ENCODE peak calls at places on chromosomes 13 and 19, in four cellular contexts. B is heart left ventricle, V is body of pancreas, D is suprapubic skin. X is an unnamed sample.

GRCh38 chr19:38674388-38675133 is 27.1 kb downstream of the ACTN4 start:
- DNase-seq in B (peak), V (no peak), D (no peak), X (no peak)

GRCh38 chr13:99380921-99381645 is 73.9 kb upstream of the GPR183 start:
- DNase-seq in B (no peak), V (no peak), D (no peak), X (no peak)

GRCh38 chr13:84118845-84119409 is 236.7 kb upstream of the SLITRK1 start:
- DNase-seq in B (no peak), V (no peak), D (no peak), X (no peak)

GRCh38 chr13:36163809-36164308 is 32.7 kb upstream of the DCLK1 start:
- DNase-seq in B (peak), V (peak), D (no peak), X (no peak)

GRCh38 chr19:49906879-49907564 is 10.3 kb upstream of the IL4I1 start:
- DNase-seq in B (no peak), V (no peak), D (no peak), X (no peak)

GRCh38 chr19:53372196-53372595 is 6.7 kb downstream of the ZNF525 start:
- DNase-seq in B (no peak), V (no peak), D (no peak), X (no peak)

GRCh38 chr19:55464039-55464668 is 397 bp downstream of the C19orf85 start:
- DNase-seq in B (no peak), V (no peak), D (no peak), X (no peak)

GRCh38 chr13:24267801-24268200 is 41.6 kb upstream of the C1QTNF9 start:
- DNase-seq in B (no peak), V (no peak), D (no peak), X (no peak)

GRCh38 chr19:14002571-14003278 is 3.4 kb downstream of the RFX1 start:
- DNase-seq in B (peak), V (no peak), D (no peak), X (no peak)

GRCh38 chr19:4368128-4368820 is 24.9 kb downstream of the MPND start:
- DNase-seq in B (no peak), V (no peak), D (peak), X (no peak)

GRCh38 chr13:49220035-49220855 is at the start of gene MLNR:
- DNase-seq in B (peak), V (peak), D (no peak), X (peak)

GRCh38 chr13:40388617-40389016 is 277.8 kb downstream of the FOXO1 start:
- DNase-seq in B (no peak), V (no peak), D (no peak), X (no peak)

GRCh38 chr19:41296323-41296935 is 13.5 kb upstream of the CCDC97 start:
- DNase-seq in B (no peak), V (no peak), D (no peak), X (no peak)

GRCh38 chr19:4722671-4723464 is 774 bp downstream of the DPP9 start:
- DNase-seq in B (peak), V (peak), D (no peak), X (peak)

GRCh38 chr13:49240017-49240416 is 7.7 kb upstream of the CDADC1 start:
- DNase-seq in B (no peak), V (no peak), D (no peak), X (peak)

GRCh38 chr19:9431475-9431874 is 3.9 kb downstream of the ZNF266 start:
- DNase-seq in B (no peak), V (no peak), D (no peak), X (peak)

GRCh38 chr19:51258165-51258564 is 7.3 kb downstream of the SIGLECL1 start:
- DNase-seq in B (no peak), V (no peak), D (no peak), X (no peak)

GRCh38 chr19:39867133-39867532 is 21.0 kb upstream of the FBL start:
- DNase-seq in B (no peak), V (no peak), D (no peak), X (no peak)

GRCh38 chr19:38383184-38383583 is 4.7 kb downstream of the GGN start:
- DNase-seq in B (no peak), V (no peak), D (no peak), X (no peak)

GRCh38 chr13:99119686-99120085 is 81.0 kb upstream of the UBAC2 start:
- DNase-seq in B (no peak), V (no peak), D (no peak), X (no peak)

GRCh38 chr13:54845351-54845965 is 1816.8 kb downstream of the OLFM4 start:
- DNase-seq in B (no peak), V (no peak), D (no peak), X (no peak)

GRCh38 chr19:55032170-55032569 is 5.9 kb downstream of the GP6 start:
- DNase-seq in B (no peak), V (no peak), D (no peak), X (no peak)

GRCh38 chr13:95896302-95896701 is 156.9 kb downstream of the UGGT2 start:
- DNase-seq in B (no peak), V (no peak), D (no peak), X (peak)

GRCh38 chr13:102567857-102568256 is 28.9 kb upstream of the TPP2 start:
- DNase-seq in B (no peak), V (no peak), D (no peak), X (no peak)

GRCh38 chr19:18203863-18204393 is at the start of gene RAB3A:
- DNase-seq in B (peak), V (peak), D (peak), X (peak)

GRCh38 chr19:18206018-18206417 is 2.2 kb upstream of the RAB3A start:
- DNase-seq in B (no peak), V (no peak), D (no peak), X (no peak)

GRCh38 chr19:18204394-18205179 is 745 bp upstream of the RAB3A start:
- DNase-seq in B (no peak), V (peak), D (peak), X (no peak)

GRCh38 chr19:18203408-18203862 is 407 bp downstream of the RAB3A start:
- DNase-seq in B (no peak), V (no peak), D (peak), X (no peak)

GRCh38 chr19:18205180-18205915 is 1.5 kb upstream of the RAB3A start:
- DNase-seq in B (peak), V (peak), D (peak), X (peak)
- TF ChIP-seq POLR2A in B (peak), V (no peak), D (no peak), X (no peak)

DNA sequence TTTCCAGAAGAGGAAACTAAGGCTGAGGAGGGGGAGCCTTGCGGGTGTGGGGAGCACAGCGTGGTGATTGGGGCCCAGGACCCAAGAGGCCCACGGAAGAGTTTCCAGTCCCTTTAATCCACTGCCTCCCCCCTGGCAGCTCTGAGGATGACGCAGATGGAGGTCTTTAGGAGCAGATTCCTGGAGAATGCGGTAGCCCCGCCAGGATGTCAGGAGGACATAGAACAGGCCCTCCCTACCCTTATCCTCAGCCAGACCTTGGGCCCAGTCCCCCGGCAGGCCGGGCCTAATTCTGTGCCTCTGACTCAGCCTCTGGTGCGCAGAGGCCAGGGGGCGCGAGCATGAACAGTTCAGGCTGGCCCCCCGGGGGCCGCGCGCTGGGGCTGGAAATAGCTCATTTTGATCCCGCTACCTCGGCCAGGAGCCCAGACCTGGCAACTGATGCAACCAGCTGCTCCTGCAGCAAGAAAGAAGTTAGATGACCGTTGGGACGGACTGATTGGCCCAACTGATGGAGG is 461 bp upstream of the HSPB6 start:
- DNase-seq in B (peak), V (peak), D (peak), X (peak)
- TF ChIP-seq POLR2A in B (no peak), V (no peak), D (no peak), X (no peak)

GRCh38 chr19:7645159-7645558 is 8.2 kb downstream of the STXBP2 start:
- DNase-seq in B (no peak), V (no peak), D (no peak), X (no peak)
- TF ChIP-seq POLR2A in B (no peak), V (no peak), D (no peak), X (no peak)

GRCh38 chr19:44304659-44305193 is at the start of gene ZNF235:
- DNase-seq in B (peak), V (peak), D (peak), X (peak)

GRCh38 chr19:44306283-44306682 is 1.5 kb upstream of the ZNF235 start:
- DNase-seq in B (no peak), V (no peak), D (no peak), X (no peak)

GRCh38 chr19:44305457-44305856 is 632 bp upstream of the ZNF235 start:
- DNase-seq in B (no peak), V (no peak), D (no peak), X (no peak)

GRCh38 chr19:44303976-44304568 is 753 bp downstream of the ZNF235 start:
- DNase-seq in B (no peak), V (no peak), D (no peak), X (peak)

DNA sequence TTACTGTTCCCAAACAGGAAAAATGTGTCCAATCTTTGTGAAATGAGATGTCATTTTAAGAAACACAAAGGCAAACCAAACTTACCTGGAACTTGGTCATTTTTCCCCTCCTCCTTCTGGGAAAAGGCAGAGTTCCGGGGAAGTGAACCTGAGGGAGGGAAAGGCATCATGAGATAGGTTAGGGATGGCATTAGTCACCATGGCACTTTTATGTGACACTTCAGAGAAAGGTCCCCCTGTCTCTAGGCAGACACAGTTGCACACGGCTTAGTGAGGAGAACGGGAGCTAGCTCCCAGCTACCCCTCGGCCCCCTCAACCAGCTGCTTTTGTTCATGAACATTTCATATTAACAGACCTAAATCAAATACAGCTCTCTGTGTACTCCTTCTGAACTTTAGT is 1.5 kb downstream of the ZNF235 start:
- DNase-seq in B (no peak), V (no peak), D (no peak), X (no peak)
- TF ChIP-seq POLR2A in B (no peak), V (no peak), D (no peak), X (no peak)

DNA sequence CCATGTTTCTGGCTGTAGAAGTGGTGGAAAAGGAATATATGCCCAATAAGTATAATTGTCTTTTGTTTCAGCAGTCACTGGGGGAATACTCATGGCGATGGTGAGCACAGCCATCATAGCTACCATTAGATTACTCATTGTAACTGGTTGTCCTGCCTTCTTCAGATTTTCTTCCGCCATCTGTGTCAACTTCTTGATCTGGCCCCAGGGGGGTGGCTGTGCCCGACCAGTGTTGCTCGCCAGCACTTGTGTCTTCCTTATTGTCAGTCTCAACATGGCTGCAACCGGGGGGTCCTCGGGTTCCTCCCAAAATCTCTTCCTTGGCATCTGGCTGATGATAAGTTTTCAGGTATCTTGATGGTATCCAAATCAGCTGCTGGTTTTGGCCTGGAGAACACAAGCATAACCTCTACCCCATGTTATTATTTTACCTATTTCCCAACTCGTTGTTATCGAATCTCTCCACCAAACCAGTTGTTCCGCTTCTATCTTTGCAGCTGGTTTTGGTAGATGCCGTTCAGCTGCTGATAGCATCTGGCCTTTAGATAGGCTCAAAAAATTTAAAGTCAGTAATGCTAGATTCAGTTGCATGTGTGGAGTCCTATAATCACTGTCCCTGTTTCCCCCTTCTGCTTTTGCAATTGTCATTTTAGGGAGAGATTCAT is 23.0 kb upstream of the IL17D start:
- DNase-seq in B (no peak), V (no peak), D (no peak), X (no peak)
- TF ChIP-seq POLR2A in B (no peak), V (no peak), D (no peak), X (no peak)

GRCh38 chr19:46828484-46828883 is 22.2 kb downstream of the AP2S1 start:
- DNase-seq in B (no peak), V (no peak), D (no peak), X (no peak)
- TF ChIP-seq POLR2A in B (no peak), V (no peak), D (no peak), X (no peak)

DNA sequence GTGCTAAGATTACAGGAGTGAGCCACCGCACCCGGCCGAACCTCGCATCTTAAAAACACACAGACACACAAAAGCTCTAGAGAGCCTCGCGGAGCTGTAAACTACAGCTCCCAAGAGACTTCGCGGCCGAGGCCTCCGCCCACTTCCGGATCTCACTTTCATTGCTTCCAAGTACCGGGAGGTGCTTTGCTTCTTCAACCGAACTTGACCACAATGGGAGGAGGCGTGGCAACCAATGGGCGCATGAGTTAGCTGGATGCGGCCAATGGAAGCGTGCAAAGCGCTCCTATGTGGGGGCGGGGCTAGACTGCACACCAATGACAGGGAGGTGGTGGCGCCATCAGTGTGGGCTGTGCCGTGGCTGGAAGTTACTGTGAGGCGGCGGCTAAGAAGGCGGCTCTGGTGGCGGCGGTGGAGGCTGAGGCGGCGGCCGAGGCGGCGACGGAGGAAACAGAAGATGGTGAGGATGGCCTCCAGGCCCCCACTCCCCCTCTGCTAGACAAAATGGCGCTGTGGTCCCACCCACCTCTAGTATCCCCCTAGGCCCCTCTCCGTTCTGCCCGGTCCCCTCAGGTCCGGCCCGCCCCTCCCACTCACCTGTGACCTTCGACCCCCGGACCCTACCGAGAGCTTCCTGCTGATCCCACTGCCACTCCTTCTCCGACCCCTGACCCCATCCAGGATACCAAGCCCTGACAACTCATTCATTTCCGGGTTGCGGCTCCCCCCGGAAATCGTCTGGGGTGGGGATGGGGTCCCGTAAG is at the start of gene DDA1:
- DNase-seq in B (peak), V (peak), D (peak), X (peak)
- TF ChIP-seq POLR2A in B (peak), V (peak), D (no peak), X (peak)

GRCh38 chr19:1240925-1241324 is 626 bp upstream of the ATP5F1D start:
- DNase-seq in B (no peak), V (no peak), D (no peak), X (no peak)

GRCh38 chr19:1239420-1239795 is 1.6 kb upstream of the CBARP start:
- DNase-seq in B (no peak), V (no peak), D (no peak), X (no peak)

GRCh38 chr19:1243768-1244692 is 2.5 kb downstream of the ATP5F1D start:
- DNase-seq in B (peak), V (peak), D (peak), X (peak)

GRCh38 chr19:1239796-1240737 is 1.5 kb upstream of the ATP5F1D start:
- DNase-seq in B (peak), V (peak), D (peak), X (peak)

GRCh38 chr19:1241417-1242095 is at the start of gene ATP5F1D:
- DNase-seq in B (peak), V (peak), D (peak), X (peak)
- TF ChIP-seq POLR2A in B (peak), V (peak), D (peak), X (peak)

GRCh38 chr19:18280247-18281081 is 958 bp downstream of the JUND start:
- DNase-seq in B (peak), V (peak), D (peak), X (peak)
- TF ChIP-seq POLR2A in B (peak), V (peak), D (peak), X (peak)

DNA sequence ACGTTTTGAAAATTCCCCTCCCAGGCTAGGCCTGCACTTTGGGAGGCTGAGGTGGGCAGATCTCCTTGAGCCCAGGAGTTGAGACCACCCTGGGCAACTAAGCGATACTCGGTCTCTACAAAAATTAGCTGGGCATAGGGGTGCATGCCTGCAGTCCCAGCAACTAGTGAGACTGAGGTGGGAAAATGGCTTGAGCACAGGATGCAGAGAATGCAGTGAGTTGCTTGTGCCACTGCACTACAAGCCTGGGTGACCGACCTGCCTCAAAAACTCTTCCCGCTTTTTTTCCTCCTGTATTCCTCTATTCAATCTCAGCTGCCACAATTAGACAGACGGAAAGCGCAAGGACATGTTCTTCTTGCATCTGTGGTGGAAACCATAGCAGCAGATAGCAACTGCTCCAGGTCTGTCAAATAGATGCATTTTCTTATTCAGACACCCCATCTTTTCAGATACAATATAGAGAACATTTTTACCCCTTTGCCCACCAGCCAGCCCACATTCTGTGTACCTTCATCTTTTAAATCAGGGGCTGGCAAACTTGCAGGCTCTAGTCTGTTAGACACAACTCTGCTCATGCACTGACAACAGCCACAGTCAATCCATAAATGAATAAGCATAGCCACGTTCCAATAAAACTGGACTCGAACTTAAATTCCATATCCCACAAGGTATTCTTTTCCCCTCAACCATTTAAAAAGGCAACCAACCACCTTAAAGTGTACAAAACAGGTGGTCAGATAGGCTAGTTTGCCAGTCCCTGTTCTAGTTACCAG is 4.8 kb downstream of the TPT1 start:
- DNase-seq in B (no peak), V (no peak), D (no peak), X (no peak)
- TF ChIP-seq POLR2A in B (no peak), V (no peak), D (no peak), X (peak)

X was measured in erythroblast.